ENCODE peak calls at places on chromosomes 7 and 10, in seven cellular contexts. W is Peyer's patch, Y is GM23338, Z is foreskin fibroblast, F is vagina, K is mammary epithelial cell, A is IMR-90. I is an unnamed sample.

GRCh38 chr7:99042957-99043356 is 101.0 kb downstream of the SMURF1 start:
- DNase-seq in W (no peak), Y (no peak), Z (no peak), F (no peak), K (no peak), A (peak), I (no peak)

GRCh38 chr7:151207315-151207714 is 3.0 kb downstream of the H2BK1 start:
- DNase-seq in W (no peak), Y (no peak), Z (no peak), F (no peak), K (no peak), A (no peak), I (no peak)

GRCh38 chr7:115937960-115938359 is 92.6 kb downstream of the TFEC start:
- DNase-seq in W (no peak), Y (no peak), Z (no peak), F (no peak), K (no peak), A (no peak), I (no peak)

GRCh38 chr7:155881471-155882350 is 69.4 kb upstream of the SHH start:
- DNase-seq in W (no peak), Y (no peak), Z (no peak), F (no peak), K (no peak), A (no peak), I (no peak)

GRCh38 chr10:124674768-124675222 is 69.4 kb downstream of the FAM53B start:
- DNase-seq in W (no peak), Y (no peak), Z (no peak), F (no peak), K (no peak), A (no peak), I (no peak)

GRCh38 chr10:30058570-30059132 is 735 bp downstream of the JCAD start:
- DNase-seq in W (no peak), Y (peak), Z (no peak), F (no peak), K (no peak), A (no peak), I (no peak)

GRCh38 chr7:158239290-158239981 is 348.2 kb downstream of the PTPRN2 start:
- DNase-seq in W (peak), Y (no peak), Z (no peak), F (no peak), K (no peak), A (no peak), I (no peak)

GRCh38 chr10:117092386-117092785 is 45.7 kb downstream of the VAX1 start:
- DNase-seq in W (no peak), Y (no peak), Z (no peak), F (no peak), K (no peak), A (no peak), I (no peak)

GRCh38 chr7:151125835-151126481 is 39.7 kb downstream of the AGAP3 start:
- DNase-seq in W (peak), Y (peak), Z (no peak), F (no peak), K (no peak), A (no peak), I (no peak)

DNA sequence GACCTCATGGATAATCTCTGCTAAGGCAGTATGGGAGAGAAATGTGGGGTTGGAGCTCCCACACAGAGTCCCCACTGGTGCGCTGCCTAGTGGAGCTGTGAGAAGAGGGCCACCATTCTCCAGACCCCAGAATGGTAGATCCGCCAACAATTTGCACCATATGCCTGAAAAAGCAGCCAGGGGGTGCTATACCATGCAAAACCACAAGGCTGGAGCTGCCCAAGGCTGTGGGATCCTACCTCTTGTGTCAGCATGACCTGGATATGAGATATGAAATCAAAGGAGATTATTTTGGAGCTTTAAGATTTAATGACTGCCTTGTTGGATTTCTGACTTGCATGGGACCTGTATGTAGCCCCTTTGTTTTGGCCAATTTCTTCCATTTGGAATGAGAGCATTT is 27.0 kb upstream of the SAMD9L start:
- DNase-seq in W (no peak), Y (no peak), Z (no peak), F (no peak), K (no peak), A (no peak), I (no peak)
- TF ChIP-seq CTCF in W (no peak), Y (peak), Z (no peak), F (no peak), K (no peak), A (no peak), I (no peak)

GRCh38 chr7:137484326-137484725 is 140.8 kb upstream of the PTN start:
- DNase-seq in W (no peak), Y (no peak), Z (no peak), F (no peak), K (no peak), A (peak), I (no peak)

GRCh38 chr7:137482466-137482865 is 138.9 kb upstream of the PTN start:
- DNase-seq in W (no peak), Y (no peak), Z (no peak), F (no peak), K (no peak), A (no peak), I (no peak)

GRCh38 chr7:137476937-137477336 is 133.4 kb upstream of the PTN start:
- DNase-seq in W (no peak), Y (no peak), Z (no peak), F (no peak), K (no peak), A (peak), I (no peak)

GRCh38 chr7:137480824-137481365 is 137.4 kb upstream of the PTN start:
- DNase-seq in W (no peak), Y (no peak), Z (no peak), F (no peak), K (no peak), A (no peak), I (no peak)

DNA sequence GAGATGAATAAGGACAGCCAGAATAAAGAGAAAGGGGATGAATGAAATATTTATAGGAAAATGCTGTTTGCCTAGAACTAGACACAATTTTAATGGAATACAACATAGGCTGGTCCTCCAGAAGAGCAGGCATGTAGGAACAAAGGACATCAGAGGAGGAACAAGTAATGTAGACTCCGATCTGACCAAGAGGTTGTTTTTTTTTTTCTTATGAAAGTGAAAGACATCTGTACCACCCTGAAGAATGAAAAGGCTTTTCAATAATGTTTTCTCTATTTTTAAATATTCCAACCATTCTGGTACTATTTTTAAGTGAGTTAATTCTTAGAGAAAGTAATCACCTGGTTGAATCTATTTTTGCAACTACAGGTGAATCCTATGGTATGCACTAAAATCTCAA is 136.9 kb upstream of the PTN start:
- DNase-seq in W (no peak), Y (no peak), Z (no peak), F (no peak), K (no peak), A (no peak), I (no peak)
- H3K4me3 ChIP-seq in W (no peak), Y (no peak), Z (no peak), F (no peak), K (no peak), A (no peak), I (no peak)

GRCh38 chr10:73998623-73999622 is 1.0 kb downstream of the VCL start:
- DNase-seq in W (peak), Y (peak), Z (peak), F (no peak), K (peak), A (peak), I (peak)
- TF ChIP-seq CTCF in W (peak), Y (peak), Z (peak), F (peak), K (peak), A (peak), I (peak)

GRCh38 chr7:123533929-123534382 is 439 bp downstream of the IQUB start:
- DNase-seq in W (no peak), Y (no peak), Z (no peak), F (no peak), K (no peak), A (no peak), I (no peak)
- H3K4me3 ChIP-seq in W (peak), Y (peak), Z (peak), F (peak), K (peak), A (peak), I (peak)

DNA sequence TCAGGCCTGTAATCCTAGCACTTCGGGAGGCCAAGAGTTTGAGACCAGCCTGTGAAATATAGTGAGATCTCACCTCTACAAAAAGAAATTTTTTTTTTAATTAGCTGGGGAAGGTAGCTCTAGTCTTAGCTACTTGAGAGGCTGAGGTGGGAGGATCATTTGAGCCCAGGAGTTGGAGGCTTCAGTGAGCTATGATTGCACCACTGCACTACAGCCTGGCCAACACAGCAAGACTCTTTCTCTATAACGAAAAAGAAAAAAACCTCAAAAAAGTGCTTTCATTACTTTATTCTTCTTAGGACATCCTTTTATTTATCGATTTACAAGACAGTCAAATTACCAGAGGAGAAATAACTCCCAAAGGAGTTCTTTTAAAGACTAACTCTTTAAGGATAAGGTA is 49.4 kb upstream of the EXOC4 start:
- DNase-seq in W (no peak), Y (no peak), Z (no peak), F (no peak), K (no peak), A (no peak), I (no peak)
- TF ChIP-seq CTCF in W (no peak), Y (no peak), Z (no peak), F (no peak), K (no peak), A (no peak), I (no peak)

GRCh38 chr7:36015733-36016132 is 137.3 kb upstream of the EEPD1 start:
- DNase-seq in W (no peak), Y (no peak), Z (no peak), F (no peak), K (peak), A (peak), I (no peak)
- H3K4me3 ChIP-seq in W (no peak), Y (no peak), Z (no peak), F (no peak), K (no peak), A (no peak), I (no peak)

DNA sequence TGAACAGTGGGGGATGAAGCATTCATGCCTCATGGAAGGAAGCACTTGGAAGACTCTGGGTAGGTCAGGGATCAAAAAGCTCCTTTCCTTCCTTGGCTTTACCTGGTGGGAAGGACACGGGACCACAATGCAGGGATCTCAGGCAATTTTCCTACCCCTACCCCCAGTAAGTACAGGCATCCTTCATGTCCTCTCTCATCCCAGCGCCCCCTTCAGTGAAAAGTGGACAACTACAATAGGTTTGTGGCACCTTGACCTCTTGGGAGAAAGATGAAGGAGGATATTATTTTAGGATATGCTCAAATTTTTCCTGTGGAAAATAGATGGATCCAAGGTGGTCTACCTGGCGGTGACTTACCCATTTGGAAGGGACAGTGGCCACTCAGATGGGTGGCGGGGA is 16.5 kb downstream of the AFAP1L2 start:
- DNase-seq in W (no peak), Y (peak), Z (no peak), F (no peak), K (no peak), A (no peak), I (no peak)
- TF ChIP-seq CTCF in W (no peak), Y (peak), Z (no peak), F (no peak), K (no peak), A (no peak), I (no peak)

DNA sequence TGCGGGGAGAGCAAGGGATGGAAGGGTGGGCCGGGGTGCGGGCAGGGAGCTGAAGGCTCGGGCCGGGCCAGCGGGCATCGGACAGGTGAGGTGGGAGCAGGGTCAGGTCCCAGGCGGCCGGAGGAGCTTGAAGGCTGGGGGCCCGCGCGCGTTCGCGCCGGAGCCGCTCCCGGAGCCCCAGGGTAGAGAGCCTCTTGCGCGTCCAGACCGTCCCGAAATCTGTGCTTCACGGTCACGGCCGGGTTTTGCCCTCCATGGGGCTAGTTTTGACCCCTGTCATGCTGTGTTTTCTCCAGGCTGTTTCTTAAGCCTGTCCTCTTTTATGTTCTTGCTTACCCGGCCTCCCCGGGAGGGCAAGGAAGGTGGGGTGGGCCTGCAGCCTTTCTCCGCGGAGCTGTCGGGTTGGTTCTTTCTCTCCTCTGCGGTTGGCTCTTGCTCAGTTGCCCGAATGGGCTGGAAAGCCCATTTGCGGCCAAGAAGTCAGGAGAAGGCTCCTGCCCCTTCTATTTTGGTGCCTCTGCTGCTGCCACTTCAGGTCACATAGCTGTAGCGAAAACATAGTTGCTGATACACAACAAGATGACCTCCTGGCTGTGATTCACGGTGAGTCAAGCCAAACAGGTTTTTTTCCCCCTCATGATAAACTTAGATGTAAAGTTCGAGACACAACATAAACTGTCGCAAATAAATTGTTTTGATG is 650 bp downstream of the UBE2D1 start:
- DNase-seq in W (no peak), Y (peak), Z (peak), F (no peak), K (peak), A (peak), I (no peak)
- H3K4me3 ChIP-seq in W (peak), Y (peak), Z (peak), F (peak), K (peak), A (peak), I (peak)

GRCh38 chr7:21733837-21734236 is 191.0 kb downstream of the DNAH11 start:
- DNase-seq in W (no peak), Y (no peak), Z (no peak), F (no peak), K (no peak), A (no peak), I (no peak)
- TF ChIP-seq CTCF in W (no peak), Y (no peak), Z (no peak), F (no peak), K (no peak), A (no peak), I (no peak)